ENCODE peak calls at places on chromosomes 6 and 20, in seven cellular contexts. L is neural progenitor cell, K is prostate gland, Z is heart right ventricle, C is fibroblast of lung, S is K562, H is spleen. O is an unnamed sample.

GRCh38 chr20:32445539-32446273 is 87.6 kb downstream of the ASXL1 start:
- DNase-seq in H (no peak), K (no peak), S (no peak), L (no peak), C (no peak), Z (no peak), O (no peak)

GRCh38 chr6:67328269-67328668 is 1306.8 kb upstream of the ADGRB3 start:
- DNase-seq in S (no peak), Z (no peak), L (no peak), K (no peak), H (no peak), C (no peak), O (no peak)

GRCh38 chr20:56179051-56179450 is 69.5 kb upstream of the MC3R start:
- DNase-seq in K (no peak), C (no peak), S (no peak), Z (no peak), H (no peak), L (no peak), O (no peak)

GRCh38 chr20:12294684-12295083 is 377.0 kb downstream of the BTBD3 start:
- DNase-seq in Z (no peak), L (no peak), H (no peak), K (no peak), C (no peak), S (no peak), O (no peak)

GRCh38 chr6:88538130-88538706 is 372.1 kb upstream of the CNR1 start:
- DNase-seq in H (no peak), S (no peak), Z (no peak), L (peak; percentile 80), C (no peak), K (no peak), O (no peak)

GRCh38 chr6:36334832-36335459 is 1.7 kb downstream of the BNIP5 start:
- DNase-seq in K (no peak), Z (no peak), C (no peak), S (no peak), H (no peak), L (no peak), O (no peak)

GRCh38 chr6:128118401-128118800 is 217.5 kb upstream of the THEMIS start:
- DNase-seq in Z (no peak), K (no peak), H (no peak), S (no peak), L (no peak), C (peak; percentile 74), O (no peak)

GRCh38 chr6:42396720-42397119 is 55.0 kb downstream of the TRERF1 start:
- DNase-seq in S (no peak), C (no peak), H (no peak), K (no peak), Z (no peak), L (no peak), O (no peak)

GRCh38 chr20:52103469-52103910 is 88.1 kb downstream of the ZFP64 start:
- DNase-seq in K (no peak), Z (no peak), L (peak; percentile 46), H (no peak), S (no peak), C (peak; percentile 26), O (no peak)

GRCh38 chr6:4693158-4693557 is 83.0 kb upstream of the CDYL start:
- DNase-seq in L (no peak), S (no peak), Z (no peak), C (peak; percentile 48), K (no peak), H (no peak), O (no peak)

GRCh38 chr6:4692664-4693063 is 83.5 kb upstream of the CDYL start:
- DNase-seq in S (no peak), Z (no peak), H (no peak), L (no peak), C (no peak), K (no peak), O (no peak)

GRCh38 chr6:4693566-4693965 is 82.6 kb upstream of the CDYL start:
- DNase-seq in S (no peak), H (no peak), K (no peak), C (no peak), Z (no peak), L (no peak), O (no peak)

GRCh38 chr6:4687656-4687988 is 88.6 kb upstream of the CDYL start:
- DNase-seq in Z (no peak), K (no peak), L (no peak), H (no peak), S (no peak), C (no peak), O (no peak)

DNA sequence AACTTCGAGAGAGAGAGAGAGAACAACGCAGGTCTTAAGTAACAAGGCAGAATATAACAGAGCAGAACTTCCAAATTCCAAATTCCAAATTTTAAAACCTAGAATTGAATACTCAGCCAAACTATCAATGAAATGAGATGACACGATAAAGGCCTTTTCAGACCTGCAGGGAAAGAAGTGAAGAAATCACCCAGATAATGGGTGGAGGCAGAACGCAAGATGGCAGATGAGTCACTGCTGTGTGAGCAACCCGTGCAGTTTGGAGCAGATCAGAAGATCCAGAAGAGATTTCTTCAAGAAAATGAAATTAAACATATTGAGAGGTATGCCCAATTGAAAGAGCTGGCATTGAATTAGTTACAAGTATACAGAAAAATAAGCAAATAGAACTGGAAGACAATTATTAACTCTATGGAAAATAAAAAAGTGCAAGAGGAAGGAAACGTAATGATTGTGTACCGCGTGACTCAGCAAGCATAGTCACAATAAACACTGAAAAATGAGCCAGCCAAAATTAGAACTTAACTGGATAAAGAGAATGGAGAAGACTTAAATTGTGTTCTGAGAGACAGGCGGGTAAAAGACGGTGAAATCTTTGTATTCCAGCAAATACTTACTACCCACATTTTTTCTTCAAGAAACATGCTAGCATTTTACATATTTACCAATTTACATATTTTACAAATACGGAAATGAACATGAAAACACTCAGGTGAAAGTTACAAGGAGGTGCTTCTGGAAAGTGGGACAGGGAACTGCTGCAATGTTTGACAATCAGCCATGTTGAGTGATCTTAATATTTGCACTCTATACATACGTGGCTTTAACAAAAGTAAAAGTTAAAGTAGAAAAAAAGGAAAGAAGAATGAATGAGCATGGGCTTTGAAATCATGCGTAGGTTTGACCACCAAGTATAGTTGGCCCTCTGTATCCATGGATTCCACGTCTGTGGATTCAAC is 87.9 kb upstream of the CDYL start:
- DNase-seq in K (no peak), C (peak; percentile 89), L (no peak), S (peak; percentile 62), Z (no peak), H (no peak), O (peak; percentile 83)
- H3K4me3 ChIP-seq in K (no peak overlapping the region), C (no peak overlapping the region), L (no peak overlapping the region), S (peak overlapping the region; percentile 14), Z (no peak overlapping the region), H (no peak overlapping the region), O (peak overlapping the region; percentile 13)

GRCh38 chr6:13722880-13723279 is 11.2 kb upstream of the RANBP9 start:
- DNase-seq in S (no peak), Z (no peak), C (no peak), H (no peak), K (no peak), L (no peak), O (no peak)

GRCh38 chr6:13725570-13725969 is 13.9 kb upstream of the RANBP9 start:
- DNase-seq in S (no peak), Z (no peak), L (no peak), C (no peak), H (no peak), K (peak; percentile 81), O (no peak)

GRCh38 chr6:13729891-13730290 is 18.3 kb upstream of the RANBP9 start:
- DNase-seq in H (no peak), Z (no peak), C (peak; percentile 51), L (no peak), K (no peak), S (no peak), O (no peak)

GRCh38 chr6:13725052-13725451 is 13.4 kb upstream of the RANBP9 start:
- DNase-seq in L (no peak), H (no peak), Z (no peak), C (no peak), S (no peak), K (peak; percentile 17), O (no peak)

DNA sequence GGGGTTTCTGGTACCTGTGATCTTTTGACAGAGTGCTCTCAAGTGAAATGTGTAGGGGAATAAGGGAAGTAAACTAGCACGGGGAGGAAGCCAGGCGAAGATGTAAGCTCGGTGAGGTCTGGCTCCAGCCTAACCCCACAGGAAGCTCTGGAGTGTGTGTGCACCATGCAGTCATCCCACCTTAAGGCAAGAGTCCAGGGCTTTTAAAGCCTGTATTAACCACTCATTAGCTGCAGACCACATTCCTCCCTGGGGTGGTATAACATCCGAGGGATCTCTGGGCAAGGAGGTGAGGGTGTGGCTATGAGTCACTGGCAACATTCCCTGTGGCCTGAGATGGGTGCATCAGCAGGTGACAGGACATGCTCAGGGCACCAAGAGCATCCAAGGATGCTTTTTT is 12.5 kb upstream of the RANBP9 start:
- DNase-seq in Z (no peak), H (no peak), C (no peak), S (no peak), K (no peak), L (no peak), O (no peak)
- H3K4me1 ChIP-seq in Z (no peaks in the 10 kb centered on the region), H (no peaks in the 10 kb centered on the region), C (no peaks in the 10 kb centered on the region), S (no peaks in the 10 kb centered on the region), K (peaks cover 2% of the 10 kb centered on the region), L (no peaks in the 10 kb centered on the region), O (no peaks in the 10 kb centered on the region)

GRCh38 chr6:169775321-169775720 is 23.9 kb downstream of the ERMARD start:
- DNase-seq in Z (no peak), H (no peak), S (no peak), K (no peak), L (no peak), C (no peak), O (no peak)

GRCh38 chr6:169778646-169779045 is 27.2 kb downstream of the ERMARD start:
- DNase-seq in C (no peak), S (no peak), L (no peak), H (no peak), K (no peak), Z (no peak), O (no peak)

GRCh38 chr6:169777896-169778295 is 26.5 kb downstream of the ERMARD start:
- DNase-seq in H (no peak), S (no peak), C (no peak), K (no peak), Z (no peak), L (no peak), O (no peak)

GRCh38 chr6:169774347-169774746 is 22.9 kb downstream of the ERMARD start:
- DNase-seq in K (no peak), Z (no peak), L (no peak), C (no peak), H (no peak), S (no peak), O (no peak)

GRCh38 chr6:169776379-169776778 is 25.0 kb downstream of the ERMARD start:
- DNase-seq in S (no peak), L (no peak), K (no peak), H (no peak), C (no peak), Z (no peak), O (no peak)
- TF ChIP-seq CTCF in S (no peak), L (no peak), K (no peak), H (no peak), C (no peak), Z (no peak), O (no peak)

GRCh38 chr6:66126358-66126757 is 419.3 kb upstream of the EYS start:
- DNase-seq in S (no peak), Z (no peak), H (no peak), L (peak; percentile 2), K (no peak), C (no peak), O (no peak)
- H3K4me3 ChIP-seq in S (no peak overlapping the region), Z (no peak overlapping the region), H (no peak overlapping the region), L (no peak overlapping the region), K (no peak overlapping the region), C (no peak overlapping the region), O (no peak overlapping the region)

GRCh38 chr6:56947931-56948330 is 7.0 kb upstream of the BEND6 start:
- DNase-seq in K (no peak), Z (no peak), H (no peak), C (no peak), S (no peak), L (no peak), O (no peak)
- H3K4me1 ChIP-seq in K (no peaks in the 10 kb centered on the region), Z (no peaks in the 10 kb centered on the region), H (no peaks in the 10 kb centered on the region), C (no peaks in the 10 kb centered on the region), S (no peaks in the 10 kb centered on the region), L (no peaks in the 10 kb centered on the region), O (peaks cover 11% of the 10 kb centered on the region)